ENCODE peak calls at places on chromosomes 11 and 22, in nine cellular contexts. T, Q, N, Z, S, U, V, F and B are unnamed samples.

GRCh38 chr11:15937601-15938361 is 418.6 kb downstream of the SOX6 start:
- DNase-seq in V (peak), Q (no peak), Z (no peak), N (peak), S (no peak), U (no peak), F (no peak), T (no peak), B (no peak)

GRCh38 chr22:24009227-24010017 is 1.7 kb upstream of the CABIN1 start:
- DNase-seq in F (no peak), Z (no peak), U (no peak), S (no peak), Q (no peak), V (no peak), N (no peak), T (no peak), B (no peak)

GRCh38 chr22:49177666-49178065 is 650.0 kb downstream of the BRD1 start:
- DNase-seq in T (no peak), N (no peak), F (no peak), Z (no peak), V (no peak), U (no peak), S (no peak), Q (no peak), B (no peak)

GRCh38 chr22:17607891-17608521 is 20.5 kb downstream of the ATP6V1E1 start:
- DNase-seq in Z (no peak), Q (no peak), U (no peak), V (no peak), N (no peak), T (no peak), F (no peak), S (no peak), B (no peak)

GRCh38 chr11:116373545-116373944 is 399.2 kb downstream of the BUD13 start:
- DNase-seq in N (no peak), F (no peak), V (no peak), S (no peak), U (no peak), Q (no peak), T (no peak), Z (no peak), B (no peak)

GRCh38 chr22:41021039-41021654 is 70.0 kb downstream of the RBX1 start:
- DNase-seq in Z (no peak), S (no peak), F (no peak), U (peak), Q (peak), V (peak), T (peak), N (peak), B (no peak)

GRCh38 chr11:15801126-15801525 is 555.2 kb downstream of the SOX6 start:
- DNase-seq in N (no peak), S (no peak), V (no peak), F (no peak), Q (no peak), T (no peak), U (no peak), Z (no peak), B (no peak)

GRCh38 chr11:120785576-120785975 is 238.3 kb upstream of the TBCEL start:
- DNase-seq in S (no peak), N (no peak), Q (no peak), T (no peak), U (no peak), F (no peak), Z (no peak), V (peak), B (no peak)

GRCh38 chr11:34468209-34468841 is 29.6 kb downstream of the CAT start:
- DNase-seq in Q (no peak), U (no peak), T (no peak), N (peak), S (peak), F (peak), Z (peak), V (peak), B (peak)

GRCh38 chr11:70627219-70627618 is 228.9 kb downstream of the CTTN start:
- DNase-seq in F (no peak), N (peak), Z (no peak), V (no peak), Q (no peak), T (no peak), S (no peak), U (no peak), B (no peak)

GRCh38 chr11:4030197-4030596 is 64.4 kb upstream of the RRM1 start:
- DNase-seq in N (no peak), T (no peak), F (no peak), S (no peak), U (no peak), V (no peak), Q (no peak), Z (no peak), B (no peak)

GRCh38 chr11:94034207-94034606 is 13.1 kb downstream of the HEPHL1 start:
- DNase-seq in S (no peak), T (no peak), F (no peak), U (no peak), Z (no peak), V (no peak), Q (no peak), N (no peak), B (no peak)

GRCh38 chr22:27531782-27532530 is 269.6 kb downstream of the MN1 start:
- DNase-seq in F (peak), Q (no peak), Z (peak), N (peak), T (no peak), V (no peak), U (no peak), S (peak), B (peak)

GRCh38 chr11:28346209-28346608 is 238.0 kb downstream of the METTL15 start:
- DNase-seq in U (no peak), T (no peak), N (no peak), Z (no peak), F (no peak), Q (no peak), S (no peak), V (no peak), B (no peak)

GRCh38 chr11:3949132-3949531 is 93.7 kb downstream of the STIM1 start:
- DNase-seq in T (no peak), Q (no peak), S (no peak), U (no peak), Z (no peak), N (no peak), V (no peak), F (no peak), B (no peak)

GRCh38 chr11:3970101-3970500 is 114.6 kb downstream of the STIM1 start:
- DNase-seq in U (no peak), S (no peak), N (no peak), F (no peak), Z (peak), V (no peak), T (no peak), Q (no peak), B (no peak)

GRCh38 chr11:70572974-70573260 is 174.6 kb downstream of the CTTN start:
- DNase-seq in S (no peak), Z (no peak), U (no peak), F (no peak), V (peak), N (no peak), Q (peak), T (no peak), B (no peak)

GRCh38 chr11:70005107-70005818 is 72.9 kb upstream of the ANO1 start:
- DNase-seq in Z (peak), F (peak), N (no peak), T (peak), U (no peak), S (peak), V (no peak), Q (no peak), B (peak)

DNA sequence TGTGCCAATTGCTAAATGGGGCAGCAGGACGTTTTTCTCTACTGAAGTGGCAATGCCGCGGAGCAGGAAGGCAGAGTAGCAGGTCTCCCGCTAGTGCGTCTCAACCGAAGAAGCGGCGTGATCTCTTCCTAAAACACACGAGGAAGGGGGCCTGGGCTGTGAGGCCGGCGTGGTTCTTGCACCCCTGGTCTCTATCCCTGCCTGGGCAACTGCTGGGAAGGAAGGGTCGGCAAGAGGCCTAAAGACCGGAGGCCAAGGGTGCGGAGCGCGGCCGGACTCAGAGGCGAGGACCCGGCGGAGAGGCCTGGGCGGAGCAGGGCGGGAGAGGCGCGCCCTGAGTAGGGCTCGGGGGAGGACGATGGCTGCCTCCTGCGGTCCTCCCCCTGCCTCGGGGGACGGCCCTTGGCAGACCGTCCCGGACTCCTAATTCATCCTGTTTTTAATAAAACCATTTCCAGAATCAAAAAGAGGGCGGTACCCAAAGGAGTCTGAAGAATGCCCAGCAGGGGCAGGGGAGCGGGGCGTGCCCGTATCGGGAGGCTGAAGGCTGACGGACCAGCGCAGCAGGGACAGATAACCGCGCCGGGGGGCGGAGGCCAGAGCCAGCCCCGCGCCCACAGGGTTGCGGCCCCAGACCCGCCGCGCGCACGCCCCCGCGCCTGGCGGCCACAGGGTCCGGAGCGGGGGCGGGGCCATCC is 559 bp upstream of the APLP2 start:
- DNase-seq in T (peak), F (peak), Q (peak), V (peak), Z (peak), N (peak), S (peak), U (peak), B (peak)
- TF ChIP-seq CTCF in T (no peak), F (peak), Q (no peak), V (peak), Z (peak), N (no peak), S (no peak), U (no peak), B (peak)

DNA sequence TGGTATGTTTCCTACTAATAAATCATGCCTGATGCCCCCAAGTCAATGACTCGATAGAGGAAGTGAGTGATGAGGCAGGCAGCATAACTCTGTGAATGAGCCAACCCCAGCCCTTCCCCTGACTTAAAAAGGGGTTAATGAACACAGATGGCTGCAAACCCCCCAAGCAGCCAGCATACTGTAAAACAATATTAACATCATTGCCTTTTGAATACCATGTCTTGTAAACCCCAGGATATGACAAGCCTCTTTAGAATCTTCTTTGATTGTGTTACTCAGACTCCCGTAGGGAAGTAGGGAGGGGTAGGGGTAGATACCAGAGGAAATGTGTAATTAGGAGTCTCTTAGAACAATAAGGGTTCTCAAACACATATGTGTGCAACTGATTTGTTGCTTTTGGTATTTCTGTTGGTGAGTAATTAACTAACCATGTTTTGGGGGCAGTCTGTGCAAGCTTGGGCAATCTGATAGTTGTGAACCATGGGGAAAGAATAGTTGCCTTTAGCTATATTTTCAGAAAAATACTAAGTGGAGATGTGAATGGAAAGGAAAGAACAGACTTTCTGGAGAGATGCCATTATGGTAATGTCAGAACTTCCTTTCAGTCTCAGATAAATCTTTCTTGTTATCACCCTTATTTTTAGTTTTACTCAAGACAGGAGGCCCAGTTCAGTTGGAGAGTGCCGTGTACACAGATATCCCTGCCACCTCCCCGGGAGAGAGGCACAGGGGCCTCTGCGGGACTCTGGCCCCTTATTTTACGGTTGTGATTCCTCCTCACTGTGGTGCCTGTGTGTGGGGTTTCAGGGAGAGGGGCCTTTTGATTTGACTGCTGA is 701.8 kb downstream of the NTM start:
- DNase-seq in V (no peak), T (no peak), N (no peak), Z (peak), U (no peak), Q (no peak), S (peak), F (peak), B (peak)
- H3K4me3 ChIP-seq in V (no peak), T (no peak), N (no peak), Z (no peak), U (no peak), Q (no peak), S (no peak), F (no peak), B (no peak)

GRCh38 chr11:114400222-114400973 is at the start of the genes C11orf71 and RBM7:
- DNase-seq in F (peak), S (peak), V (peak), U (peak), Z (peak), T (peak), N (peak), Q (peak), B (peak)
- TF ChIP-seq CTCF in F (no peak), S (no peak), V (peak), U (no peak), Z (no peak), T (no peak), N (peak), Q (no peak), B (no peak)

GRCh38 chr11:6629573-6629891 is 10.3 kb upstream of the TPP1 start:
- DNase-seq in U (no peak), T (no peak), V (no peak), S (no peak), F (no peak), Q (no peak), Z (no peak), N (no peak), B (no peak)
- H3K4me3 ChIP-seq in U (no peak), T (no peak), V (no peak), S (no peak), F (no peak), Q (no peak), Z (no peak), N (no peak), B (no peak)

DNA sequence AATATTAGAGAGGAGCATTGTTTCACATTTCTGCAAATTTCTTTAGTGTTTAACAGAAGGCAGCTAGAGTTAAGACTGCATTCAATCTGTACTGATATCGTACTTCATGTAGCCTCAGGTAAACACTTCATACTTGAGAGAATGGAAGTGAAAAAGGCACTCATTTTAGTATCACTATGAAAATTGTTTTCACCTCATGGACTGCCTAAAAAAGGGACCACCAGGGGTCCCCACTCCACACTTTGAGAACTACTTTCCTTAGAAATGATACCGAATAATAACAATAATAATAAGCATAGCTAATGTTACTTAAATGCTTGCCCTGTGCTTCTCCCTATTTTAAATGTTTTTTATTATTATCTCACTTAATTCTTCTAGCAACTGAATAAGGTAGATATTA is 95.1 kb downstream of the BLID start:
- DNase-seq in Z (peak), S (peak), V (peak), N (no peak), F (peak), Q (no peak), T (no peak), U (no peak), B (peak)
- TF ChIP-seq CTCF in Z (peak), S (peak), V (peak), N (peak), F (peak), Q (no peak), T (peak), U (no peak), B (peak)

DNA sequence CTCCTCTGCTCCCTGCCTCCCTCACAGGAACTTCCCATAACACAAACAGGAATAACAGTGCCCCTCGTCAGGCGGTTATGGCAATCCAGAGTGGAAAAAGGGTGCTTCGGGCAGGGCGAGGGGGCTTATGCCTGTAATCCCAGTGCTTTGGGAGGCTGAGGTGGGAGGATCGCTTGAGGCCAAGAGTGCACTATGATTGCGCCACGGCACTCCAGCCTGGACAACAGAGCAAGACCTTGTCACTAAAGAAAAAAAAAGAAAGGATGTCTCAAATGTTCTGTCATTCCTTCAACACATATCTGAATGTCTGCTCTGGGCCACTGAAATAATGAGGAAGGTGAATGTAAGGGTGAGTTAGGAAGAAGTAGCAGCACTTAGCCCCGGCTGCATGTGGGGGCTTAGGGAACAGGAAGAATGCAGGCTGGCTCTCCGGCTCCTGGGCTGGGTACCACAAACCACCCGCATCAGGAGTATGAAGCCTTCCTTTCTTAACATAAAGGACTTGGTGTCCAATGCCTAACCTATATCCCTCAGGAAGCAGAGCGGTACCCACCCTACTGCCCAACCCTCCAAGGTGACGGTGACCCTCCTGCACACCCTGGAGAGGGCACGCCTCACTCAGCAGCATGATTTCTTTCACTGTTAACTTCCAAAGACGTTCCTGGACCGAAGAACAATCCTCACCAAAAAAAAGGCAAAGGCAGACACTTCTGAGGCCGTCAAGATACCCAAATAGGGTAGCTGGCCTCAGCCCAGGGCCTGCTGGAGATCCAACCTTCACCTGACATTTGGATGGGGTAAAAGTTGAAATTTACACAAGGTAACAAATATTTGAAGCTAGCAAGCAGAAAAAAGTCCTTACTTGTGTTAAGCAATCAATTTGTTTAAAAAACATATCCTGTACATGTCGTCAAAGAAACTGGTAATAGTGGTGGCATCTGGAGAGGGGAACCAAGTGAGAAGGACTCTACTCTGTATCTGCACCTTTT is 3.8 kb downstream of the CPT1A start:
- DNase-seq in S (no peak), U (no peak), Q (no peak), N (no peak), V (no peak), T (no peak), F (no peak), Z (no peak), B (no peak)
- H3K4me3 ChIP-seq in S (no peak), U (peak), Q (peak), N (no peak), V (no peak), T (peak), F (no peak), Z (no peak), B (no peak)